ENCODE peak calls at places on chromosome 1, in six cellular contexts. One of them, this sample, is unnamed.

GRCh38 chr1:19811206-19811851 is 3.8 kb downstream of the RNF186 start:
- DNase-seq in iris pigment epithelial cell: peak
- DNase-seq in right lobe of liver: peak
- DNase-seq in cardiac fibroblast: peak
- DNase-seq in NCI-H2029: no peak
- DNase-seq in anterior cingulate cortex: no peak
- DNase-seq in this sample: no peak

GRCh38 chr1:201791775-201792166 is 37.2 kb upstream of the IPO9 start:
- DNase-seq in NCI-H2029: no peak
- DNase-seq in cardiac fibroblast: peak
- DNase-seq in right lobe of liver: peak
- DNase-seq in anterior cingulate cortex: no peak
- DNase-seq in iris pigment epithelial cell: peak
- DNase-seq in this sample: no peak

GRCh38 chr1:185559684-185560310 is 174.4 kb upstream of the HMCN1 start:
- DNase-seq in NCI-H2029: peak
- DNase-seq in cardiac fibroblast: peak
- DNase-seq in right lobe of liver: peak
- DNase-seq in anterior cingulate cortex: no peak
- DNase-seq in iris pigment epithelial cell: peak
- DNase-seq in this sample: no peak

GRCh38 chr1:89728381-89728780 is 92.5 kb upstream of the LRRC8D start:
- DNase-seq in right lobe of liver: no peak
- DNase-seq in NCI-H2029: no peak
- DNase-seq in cardiac fibroblast: no peak
- DNase-seq in iris pigment epithelial cell: no peak
- DNase-seq in anterior cingulate cortex: no peak
- DNase-seq in this sample: no peak

GRCh38 chr1:179081696-179082307 is at the start of gene TOR3A:
- DNase-seq in cardiac fibroblast: peak
- DNase-seq in NCI-H2029: peak
- DNase-seq in right lobe of liver: peak
- DNase-seq in anterior cingulate cortex: peak
- DNase-seq in iris pigment epithelial cell: peak
- DNase-seq in this sample: peak

GRCh38 chr1:57060451-57060850 is 94.6 kb upstream of the C8B start:
- DNase-seq in cardiac fibroblast: no peak
- DNase-seq in right lobe of liver: no peak
- DNase-seq in anterior cingulate cortex: no peak
- DNase-seq in NCI-H2029: no peak
- DNase-seq in iris pigment epithelial cell: no peak
- DNase-seq in this sample: no peak

GRCh38 chr1:19799233-19799876 is 361 bp downstream of the TMCO4 start:
- DNase-seq in anterior cingulate cortex: no peak
- DNase-seq in cardiac fibroblast: peak
- DNase-seq in right lobe of liver: peak
- DNase-seq in iris pigment epithelial cell: peak
- DNase-seq in NCI-H2029: peak
- DNase-seq in this sample: no peak

GRCh38 chr1:26705788-26706237 is 10.0 kb downstream of the ARID1A start:
- DNase-seq in NCI-H2029: peak
- DNase-seq in cardiac fibroblast: peak
- DNase-seq in iris pigment epithelial cell: peak
- DNase-seq in right lobe of liver: no peak
- DNase-seq in anterior cingulate cortex: no peak
- DNase-seq in this sample: no peak

GRCh38 chr1:19412654-19413053 is 72.7 kb downstream of the CAPZB start:
- DNase-seq in right lobe of liver: no peak
- DNase-seq in NCI-H2029: peak
- DNase-seq in iris pigment epithelial cell: no peak
- DNase-seq in cardiac fibroblast: no peak
- DNase-seq in anterior cingulate cortex: no peak
- DNase-seq in this sample: no peak

GRCh38 chr1:99849413-99849743 is 783 bp upstream of the AGL start:
- DNase-seq in anterior cingulate cortex: no peak
- DNase-seq in NCI-H2029: no peak
- DNase-seq in right lobe of liver: no peak
- DNase-seq in cardiac fibroblast: no peak
- DNase-seq in iris pigment epithelial cell: no peak
- DNase-seq in this sample: no peak

GRCh38 chr1:100730130-100730529 is 10.6 kb downstream of the VCAM1 start:
- DNase-seq in NCI-H2029: no peak
- DNase-seq in cardiac fibroblast: no peak
- DNase-seq in iris pigment epithelial cell: peak
- DNase-seq in right lobe of liver: no peak
- DNase-seq in anterior cingulate cortex: no peak
- DNase-seq in this sample: no peak

GRCh38 chr1:24849653-24850295 is 80.3 kb downstream of the RUNX3 start:
- DNase-seq in cardiac fibroblast: peak
- DNase-seq in NCI-H2029: no peak
- DNase-seq in anterior cingulate cortex: no peak
- DNase-seq in right lobe of liver: no peak
- DNase-seq in iris pigment epithelial cell: peak
- DNase-seq in this sample: no peak

GRCh38 chr1:58618303-58618702 is 41.3 kb upstream of the TACSTD2 start:
- DNase-seq in cardiac fibroblast: peak
- DNase-seq in anterior cingulate cortex: no peak
- DNase-seq in right lobe of liver: no peak
- DNase-seq in iris pigment epithelial cell: peak
- DNase-seq in NCI-H2029: no peak
- DNase-seq in this sample: no peak

GRCh38 chr1:77316006-77316405 is 34.2 kb downstream of the AK5 start:
- DNase-seq in right lobe of liver: no peak
- DNase-seq in anterior cingulate cortex: no peak
- DNase-seq in cardiac fibroblast: peak
- DNase-seq in NCI-H2029: no peak
- DNase-seq in iris pigment epithelial cell: peak
- DNase-seq in this sample: no peak

GRCh38 chr1:54581621-54582035 is 33.6 kb downstream of the ACOT11 start:
- DNase-seq in iris pigment epithelial cell: peak
- DNase-seq in right lobe of liver: peak
- DNase-seq in NCI-H2029: peak
- DNase-seq in anterior cingulate cortex: peak
- DNase-seq in cardiac fibroblast: peak
- DNase-seq in this sample: peak

GRCh38 chr1:5810553-5811270 is 181.5 kb downstream of the NPHP4 start:
- DNase-seq in iris pigment epithelial cell: no peak
- DNase-seq in cardiac fibroblast: no peak
- DNase-seq in right lobe of liver: no peak
- DNase-seq in anterior cingulate cortex: no peak
- DNase-seq in NCI-H2029: no peak
- DNase-seq in this sample: no peak

GRCh38 chr1:62286778-62287224 is 32.4 kb downstream of the KANK4 start:
- DNase-seq in iris pigment epithelial cell: no peak
- DNase-seq in right lobe of liver: no peak
- DNase-seq in cardiac fibroblast: no peak
- DNase-seq in NCI-H2029: no peak
- DNase-seq in anterior cingulate cortex: no peak
- DNase-seq in this sample: no peak

This sample was measured in dorsolateral prefrontal cortex.